ENCODE peak calls at places on chromosomes 7 and 10, in six cellular contexts. S, C, N, E, Y and D are unnamed samples.
A peak's percentile ranks its signal among the peaks of the same experiment; 100 is the strongest.

GRCh38 chr10:69180525-69181204 is 631 bp downstream of the SUPV3L1 start:
- DNase-seq in S (peak; percentile 66), C (no peak), N (no peak), E (peak; percentile 57), Y (no peak), D (no peak)

GRCh38 chr7:36119005-36119711 is 33.9 kb upstream of the EEPD1 start:
- DNase-seq in S (peak; percentile 91), C (no peak), N (no peak), E (peak; percentile 92), Y (peak; percentile 56), D (peak; percentile 24)

GRCh38 chr10:75244487-75245353 is 9.0 kb upstream of the COMTD1 start:
- DNase-seq in S (no peak), C (no peak), N (no peak), E (no peak), Y (no peak), D (no peak)

GRCh38 chr7:24827589-24827988 is 70.3 kb upstream of the GSDME start:
- DNase-seq in S (no peak), C (no peak), N (no peak), E (peak; percentile 48), Y (no peak), D (no peak)

GRCh38 chr10:4004144-4004543 is 219.1 kb upstream of the KLF6 start:
- DNase-seq in S (no peak), C (no peak), N (no peak), E (no peak), Y (no peak), D (no peak)

GRCh38 chr7:131608112-131608498 is 51.7 kb upstream of the PODXL start:
- DNase-seq in S (no peak), C (no peak), N (no peak), E (no peak), Y (no peak), D (no peak)

GRCh38 chr7:50640779-50641178 is 75.6 kb upstream of the DDC start:
- DNase-seq in S (no peak), C (no peak), N (no peak), E (no peak), Y (no peak), D (no peak)

GRCh38 chr7:7570584-7570983 is 3.9 kb downstream of the MIOS start:
- DNase-seq in S (no peak), C (no peak), N (no peak), E (no peak), Y (no peak), D (no peak)

GRCh38 chr10:131311661-131312260 is at the start of gene TCERG1L:
- DNase-seq in S (no peak), C (peak; percentile 88), N (no peak), E (no peak), Y (no peak), D (peak; percentile 28)

GRCh38 chr10:73934074-73934473 is 23.1 kb downstream of the PLAU start:
- DNase-seq in S (no peak), C (no peak), N (no peak), E (no peak), Y (no peak), D (no peak)
- H3K27ac ChIP-seq in S (no peak overlapping the region), C (no peak overlapping the region), N (no peak overlapping the region), E (no peak overlapping the region), Y (no peak overlapping the region), D (no peak overlapping the region)

GRCh38 chr7:27101188-27101905 is 1.1 kb downstream of the HOXA2 start:
- DNase-seq in S (no peak), C (peak; percentile 28), N (no peak), E (peak; percentile 67), Y (no peak), D (peak; percentile 56)
- H3K4me3 ChIP-seq in S (no peak overlapping the region), C (peak overlapping the region; percentile 42), N (no peak overlapping the region), E (peak overlapping the region; percentile 64), Y (peak overlapping the region; percentile 43), D (peak overlapping the region; percentile 18)

GRCh38 chr7:136123352-136123751 is 146.2 kb upstream of the MTPN start:
- DNase-seq in S (no peak), C (no peak), N (no peak), E (no peak), Y (no peak), D (no peak)

GRCh38 chr7:136133491-136133990 is 156.4 kb upstream of the MTPN start:
- DNase-seq in S (no peak), C (no peak), N (no peak), E (no peak), Y (no peak), D (no peak)

GRCh38 chr7:136130819-136131637 is 153.9 kb upstream of the MTPN start:
- DNase-seq in S (no peak), C (no peak), N (no peak), E (no peak), Y (no peak), D (no peak)

GRCh38 chr7:136128050-136128449 is 150.9 kb upstream of the MTPN start:
- DNase-seq in S (no peak), C (no peak), N (no peak), E (no peak), Y (no peak), D (no peak)
- H3K27me3 ChIP-seq in S (no peaks in the 10 kb centered on the region), C (no peaks in the 10 kb centered on the region), N (no peaks in the 10 kb centered on the region), E (no peaks in the 10 kb centered on the region), Y (no peaks in the 10 kb centered on the region), D (no peaks in the 10 kb centered on the region)

DNA sequence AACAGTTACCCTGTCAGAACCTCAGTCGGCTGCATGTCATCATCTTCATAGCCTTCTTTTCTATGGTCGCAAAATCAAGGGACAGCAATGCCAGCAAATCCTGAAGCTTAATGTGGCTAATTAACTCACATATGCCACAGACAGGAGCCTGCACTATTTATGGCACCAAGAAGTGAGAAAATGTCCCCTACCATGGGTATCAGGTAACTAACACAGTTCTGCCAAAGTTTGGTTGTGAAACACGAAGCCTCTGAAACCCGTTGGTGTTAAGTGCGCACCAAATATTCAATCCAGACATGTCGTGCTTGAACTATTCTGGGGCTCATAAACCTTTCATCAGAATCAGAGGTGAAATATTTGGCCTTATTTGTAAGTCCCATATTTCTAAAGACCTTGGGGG is 63.3 kb downstream of the EVX1 start:
- DNase-seq in S (no peak), C (no peak), N (no peak), E (no peak), Y (no peak), D (no peak)
- H3K27ac ChIP-seq in S (no peak overlapping the region), C (no peak overlapping the region), N (no peak overlapping the region), E (no peak overlapping the region), Y (no peak overlapping the region), D (no peak overlapping the region)

DNA sequence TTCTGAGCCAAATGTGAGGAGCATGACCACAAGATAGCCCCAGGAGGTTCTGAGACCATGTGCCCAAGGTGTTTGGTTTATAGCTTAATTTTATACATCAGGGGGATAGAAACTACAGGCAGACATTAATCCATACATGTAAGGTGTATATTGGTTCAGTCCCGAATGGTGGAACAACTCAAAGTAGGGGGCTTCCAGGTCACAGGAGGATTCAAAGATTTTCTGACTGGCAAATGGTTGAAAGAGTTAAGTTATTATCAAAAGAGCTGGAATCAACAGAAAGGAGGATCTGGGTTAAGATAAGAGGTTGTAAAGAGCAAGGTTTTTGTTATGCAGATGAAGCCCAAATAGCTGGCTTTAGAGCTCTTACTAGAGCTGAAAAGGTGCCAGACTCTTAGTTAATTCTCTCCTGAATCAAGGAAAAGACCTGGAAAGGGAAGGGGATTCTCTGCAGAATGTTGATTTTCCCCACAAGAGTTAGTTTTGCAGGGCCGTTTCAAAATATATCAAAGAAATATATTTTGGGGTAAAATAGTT is 640.0 kb downstream of the IPMK start:
- DNase-seq in S (no peak), C (no peak), N (no peak), E (no peak), Y (no peak), D (no peak)
- H3K4me3 ChIP-seq in S (no peak overlapping the region), C (no peak overlapping the region), N (no peak overlapping the region), E (no peak overlapping the region), Y (no peak overlapping the region), D (no peak overlapping the region)

GRCh38 chr10:48710647-48711046 is 26.0 kb downstream of the WDFY4 start:
- DNase-seq in S (no peak), C (no peak), N (no peak), E (no peak), Y (no peak), D (no peak)

GRCh38 chr10:48711830-48712229 is 27.2 kb downstream of the WDFY4 start:
- DNase-seq in S (no peak), C (no peak), N (no peak), E (no peak), Y (no peak), D (no peak)

GRCh38 chr10:48713966-48714618 is 29.4 kb downstream of the WDFY4 start:
- DNase-seq in S (peak; percentile 32), C (no peak), N (no peak), E (no peak), Y (no peak), D (no peak)

GRCh38 chr10:48722153-48722861 is 37.6 kb downstream of the WDFY4 start:
- DNase-seq in S (no peak), C (no peak), N (no peak), E (no peak), Y (no peak), D (no peak)

GRCh38 chr10:48716393-48716792 is 31.7 kb downstream of the WDFY4 start:
- DNase-seq in S (no peak), C (no peak), N (no peak), E (no peak), Y (no peak), D (no peak)
- H3K27me3 ChIP-seq in S (no peaks in the 10 kb centered on the region), C (no peaks in the 10 kb centered on the region), N (no peaks in the 10 kb centered on the region), E (peaks cover 59% of the 10 kb centered on the region), Y (no peaks in the 10 kb centered on the region), D (no peaks in the 10 kb centered on the region)

GRCh38 chr10:17235136-17235535 is 7.1 kb downstream of the VIM start:
- DNase-seq in S (no peak), C (no peak), N (no peak), E (peak; percentile 59), Y (no peak), D (no peak)
- H3K27ac ChIP-seq in S (no peak overlapping the region), C (peak overlapping the region; percentile 43), N (peak overlapping the region; percentile 38), E (peak overlapping the region; percentile 4), Y (no peak overlapping the region), D (no peak overlapping the region)

DNA sequence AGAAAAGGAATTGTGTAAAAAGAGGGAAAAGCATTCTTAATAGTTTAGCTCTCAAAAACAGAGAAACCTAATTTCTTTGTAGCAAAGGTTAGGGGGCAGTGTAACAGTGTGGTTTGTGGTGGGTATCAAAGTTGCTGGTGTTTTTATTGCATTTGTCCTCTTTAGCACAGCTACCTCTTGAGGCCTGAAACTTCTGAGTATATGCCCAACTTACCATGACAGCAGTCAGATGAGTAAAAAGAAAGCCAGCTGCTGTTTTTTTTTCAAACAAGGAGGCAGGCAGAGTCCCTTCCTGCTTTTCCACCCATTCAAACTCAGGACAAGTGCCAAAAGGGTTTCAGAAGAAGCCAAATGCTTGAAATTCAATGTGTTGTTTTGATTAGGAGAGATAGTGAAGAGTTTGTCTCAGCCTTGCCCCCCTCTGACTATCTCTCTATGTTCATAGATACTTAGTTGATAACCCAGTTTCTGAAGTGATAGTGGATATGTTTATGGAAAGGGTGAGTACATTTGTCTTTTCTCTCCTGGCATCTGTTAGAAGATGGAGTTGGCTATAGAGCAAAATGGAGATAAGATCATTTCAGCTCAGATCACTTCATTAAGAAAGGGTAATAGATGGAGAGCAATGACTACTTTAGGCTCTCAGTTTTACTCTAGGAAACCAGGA is 23.1 kb downstream of the GBF1 start:
- DNase-seq in S (no peak), C (no peak), N (no peak), E (peak; percentile 44), Y (no peak), D (no peak)
- H3K4me3 ChIP-seq in S (no peak overlapping the region), C (no peak overlapping the region), N (no peak overlapping the region), E (peak overlapping the region; percentile 29), Y (no peak overlapping the region), D (no peak overlapping the region)

GRCh38 chr7:76262683-76263402 is 39.6 kb upstream of the HSPB1 start:
- DNase-seq in S (peak; percentile 41), C (peak; percentile 88), N (no peak), E (peak; percentile 69), Y (peak; percentile 49), D (peak; percentile 63)
- H3K27me3 ChIP-seq in S (peaks cover 19% of the 10 kb centered on the region), C (no peaks in the 10 kb centered on the region), N (no peaks in the 10 kb centered on the region), E (peaks cover 43% of the 10 kb centered on the region), Y (peaks cover 55% of the 10 kb centered on the region), D (peaks cover 15% of the 10 kb centered on the region)